ENCODE peak calls at places on chromosome 17, in eight cellular contexts. One of them, this sample, is unnamed.

GRCh38 chr17:67096609-67097008 is 52.3 kb downstream of the CACNG1 start:
- DNase-seq in GM23338: no peak
- DNase-seq in PC-9: no peak
- DNase-seq in mammary epithelial cell: no peak
- DNase-seq in HepG2: no peak
- DNase-seq in HCT116: no peak
- DNase-seq in K562: no peak
- DNase-seq in fibroblast of lung: no peak
- DNase-seq in this sample: no peak

GRCh38 chr17:77127735-77128361 is 12.9 kb upstream of the SEC14L1 start:
- DNase-seq in GM23338: no peak
- DNase-seq in PC-9: no peak
- DNase-seq in mammary epithelial cell: peak; percentile 81
- DNase-seq in HepG2: no peak
- DNase-seq in HCT116: no peak
- DNase-seq in K562: no peak
- DNase-seq in fibroblast of lung: peak; percentile 57
- DNase-seq in this sample: no peak

GRCh38 chr17:57570740-57571344 is 174.3 kb downstream of the CCDC182 start:
- DNase-seq in GM23338: peak; percentile 27
- DNase-seq in PC-9: no peak
- DNase-seq in mammary epithelial cell: no peak
- DNase-seq in HepG2: no peak
- DNase-seq in HCT116: no peak
- DNase-seq in K562: no peak
- DNase-seq in fibroblast of lung: peak; percentile 25
- DNase-seq in this sample: no peak

GRCh38 chr17:17935321-17936271 is 36.6 kb downstream of the TOM1L2 start:
- DNase-seq in GM23338: no peak
- DNase-seq in PC-9: peak; percentile 93
- DNase-seq in mammary epithelial cell: peak; percentile 68
- DNase-seq in HepG2: peak; percentile 57
- DNase-seq in HCT116: no peak
- DNase-seq in K562: no peak
- DNase-seq in fibroblast of lung: peak; percentile 93
- DNase-seq in this sample: no peak

GRCh38 chr17:75244133-75244866 is 17.1 kb downstream of the GGA3 start:
- DNase-seq in GM23338: no peak
- DNase-seq in PC-9: no peak
- DNase-seq in mammary epithelial cell: no peak
- DNase-seq in HepG2: no peak
- DNase-seq in HCT116: no peak
- DNase-seq in K562: no peak
- DNase-seq in fibroblast of lung: no peak
- DNase-seq in this sample: no peak

GRCh38 chr17:76866774-76867577 is 1.2 kb upstream of the MGAT5B start:
- DNase-seq in GM23338: no peak
- DNase-seq in PC-9: no peak
- DNase-seq in mammary epithelial cell: peak; percentile 49
- DNase-seq in HepG2: no peak
- DNase-seq in HCT116: no peak
- DNase-seq in K562: no peak
- DNase-seq in fibroblast of lung: peak; percentile 75
- DNase-seq in this sample: no peak

GRCh38 chr17:77215281-77215680 is 74.5 kb downstream of the SEC14L1 start:
- DNase-seq in GM23338: no peak
- DNase-seq in PC-9: no peak
- DNase-seq in mammary epithelial cell: no peak
- DNase-seq in HepG2: no peak
- DNase-seq in HCT116: no peak
- DNase-seq in K562: no peak
- DNase-seq in fibroblast of lung: no peak
- DNase-seq in this sample: no peak

GRCh38 chr17:48470388-48471034 is 40.5 kb upstream of the SKAP1 start:
- DNase-seq in GM23338: peak; percentile 55
- DNase-seq in PC-9: no peak
- DNase-seq in mammary epithelial cell: peak; percentile 48
- DNase-seq in HepG2: no peak
- DNase-seq in HCT116: peak; percentile 64
- DNase-seq in K562: no peak
- DNase-seq in fibroblast of lung: peak; percentile 67
- DNase-seq in this sample: peak; percentile 68

GRCh38 chr17:20994779-20995149 is 48.0 kb downstream of the USP22 start:
- DNase-seq in GM23338: no peak
- DNase-seq in PC-9: no peak
- DNase-seq in mammary epithelial cell: no peak
- DNase-seq in HepG2: no peak
- DNase-seq in HCT116: no peak
- DNase-seq in K562: no peak
- DNase-seq in fibroblast of lung: no peak
- DNase-seq in this sample: no peak

DNA sequence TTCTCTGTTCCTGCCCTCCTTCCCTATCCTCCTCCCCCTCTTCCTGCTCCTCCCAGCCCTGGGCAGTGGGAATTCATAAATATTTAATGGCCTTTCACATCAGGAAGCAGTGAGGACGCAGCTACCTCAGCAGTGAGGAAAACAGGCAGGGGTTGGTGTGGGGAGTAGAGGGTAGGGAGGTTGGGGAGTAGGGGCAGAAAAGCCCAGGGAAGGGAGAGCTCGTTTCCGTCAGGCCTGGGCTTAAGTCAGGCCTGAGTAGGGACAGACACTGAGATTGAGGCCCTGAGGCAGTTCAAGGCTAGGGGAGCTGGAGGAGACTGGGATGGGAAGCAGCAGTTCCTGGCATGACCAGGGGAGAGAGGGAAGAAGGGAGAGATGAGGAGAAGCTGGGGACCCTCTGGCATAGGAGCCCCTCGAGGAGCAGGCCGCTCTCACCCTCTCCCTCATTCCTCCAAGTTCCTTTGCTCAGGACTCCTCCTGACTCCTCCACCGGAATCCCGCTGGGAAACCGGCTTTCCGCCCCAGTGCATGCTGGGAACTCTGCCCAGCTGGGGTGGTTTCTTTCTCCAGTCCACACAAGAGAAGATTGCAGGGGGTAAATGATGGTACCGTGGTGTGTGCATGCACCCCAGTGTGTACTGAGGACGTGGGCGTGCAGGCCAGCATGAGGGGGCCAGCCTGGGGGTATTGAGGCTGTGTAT is 6.2 kb downstream of the SAMD14 start:
- DNase-seq in GM23338: peak; percentile 52
- DNase-seq in PC-9: no peak
- DNase-seq in mammary epithelial cell: no peak
- DNase-seq in HepG2: no peak
- DNase-seq in HCT116: no peak
- DNase-seq in K562: no peak
- DNase-seq in fibroblast of lung: peak; percentile 41
- DNase-seq in this sample: peak; percentile 93
- H3K4me3 ChIP-seq in GM23338: no peak overlapping the region
- H3K4me3 ChIP-seq in PC-9: no peak overlapping the region
- H3K4me3 ChIP-seq in mammary epithelial cell: no peak overlapping the region
- H3K4me3 ChIP-seq in HepG2: peak overlapping the region; percentile 9
- H3K4me3 ChIP-seq in HCT116: peak overlapping the region; percentile 49
- H3K4me3 ChIP-seq in K562: no peak overlapping the region
- H3K4me3 ChIP-seq in fibroblast of lung: peak overlapping the region; percentile 10
- H3K4me3 ChIP-seq in this sample: peak overlapping the region; percentile 24

DNA sequence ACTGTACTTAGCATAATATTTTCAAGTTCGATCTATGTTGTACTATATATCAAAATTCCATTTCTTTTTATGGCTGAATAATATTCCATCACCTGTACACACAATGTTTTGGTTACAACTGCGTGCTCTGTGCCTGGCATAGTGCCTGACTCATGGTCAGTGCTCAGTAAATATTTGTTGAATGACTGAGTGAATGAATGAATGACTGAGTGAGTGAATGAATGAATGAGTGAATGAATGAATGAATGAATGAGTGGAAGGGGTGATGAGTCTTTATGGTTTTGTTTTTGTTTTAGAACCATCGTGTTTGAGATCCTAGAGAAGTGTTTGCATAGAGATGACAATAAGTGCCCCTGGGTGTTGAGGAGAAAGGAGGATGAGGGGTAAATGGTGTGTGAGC is 155.3 kb downstream of the MRM1 start:
- DNase-seq in GM23338: no peak
- DNase-seq in PC-9: no peak
- DNase-seq in mammary epithelial cell: no peak
- DNase-seq in HepG2: no peak
- DNase-seq in HCT116: no peak
- DNase-seq in K562: no peak
- DNase-seq in fibroblast of lung: no peak
- DNase-seq in this sample: no peak
- TF ChIP-seq EZH2 in GM23338: no peak
- TF ChIP-seq EZH2 in PC-9: no peak
- TF ChIP-seq EZH2 in mammary epithelial cell: no peak
- TF ChIP-seq EZH2 in HepG2: no peak
- TF ChIP-seq EZH2 in HCT116: no peak
- TF ChIP-seq EZH2 in K562: no peak
- TF ChIP-seq EZH2 in fibroblast of lung: no peak
- TF ChIP-seq EZH2 in this sample: no peak

GRCh38 chr17:82117139-82118090 is 19.4 kb upstream of the FASN start:
- DNase-seq in GM23338: no peak
- DNase-seq in PC-9: no peak
- DNase-seq in mammary epithelial cell: no peak
- DNase-seq in HepG2: peak; percentile 60
- DNase-seq in HCT116: no peak
- DNase-seq in K562: no peak
- DNase-seq in fibroblast of lung: no peak
- DNase-seq in this sample: no peak
- H3K27ac ChIP-seq in GM23338: no peak overlapping the region
- H3K27ac ChIP-seq in PC-9: no peak overlapping the region
- H3K27ac ChIP-seq in mammary epithelial cell: no peak overlapping the region
- H3K27ac ChIP-seq in HepG2: peak overlapping the region; percentile 66
- H3K27ac ChIP-seq in HCT116: no peak overlapping the region
- H3K27ac ChIP-seq in K562: peak overlapping the region; percentile 16
- H3K27ac ChIP-seq in fibroblast of lung: no peak overlapping the region
- H3K27ac ChIP-seq in this sample: no peak overlapping the region

GRCh38 chr17:2710075-2710803 is 1.3 kb downstream of the CLUH start:
- DNase-seq in GM23338: no peak
- DNase-seq in PC-9: peak; percentile 34
- DNase-seq in mammary epithelial cell: no peak
- DNase-seq in HepG2: no peak
- DNase-seq in HCT116: no peak
- DNase-seq in K562: no peak
- DNase-seq in fibroblast of lung: no peak
- DNase-seq in this sample: no peak
- H3K4me3 ChIP-seq in GM23338: peak overlapping the region; percentile 74
- H3K4me3 ChIP-seq in PC-9: peak overlapping the region; percentile 82
- H3K4me3 ChIP-seq in mammary epithelial cell: peak overlapping the region; percentile 65
- H3K4me3 ChIP-seq in HepG2: peak overlapping the region; percentile 82
- H3K4me3 ChIP-seq in HCT116: peak overlapping the region; percentile 100
- H3K4me3 ChIP-seq in K562: peak overlapping the region; percentile 70
- H3K4me3 ChIP-seq in fibroblast of lung: peak overlapping the region; percentile 75
- H3K4me3 ChIP-seq in this sample: peak overlapping the region; percentile 88

DNA sequence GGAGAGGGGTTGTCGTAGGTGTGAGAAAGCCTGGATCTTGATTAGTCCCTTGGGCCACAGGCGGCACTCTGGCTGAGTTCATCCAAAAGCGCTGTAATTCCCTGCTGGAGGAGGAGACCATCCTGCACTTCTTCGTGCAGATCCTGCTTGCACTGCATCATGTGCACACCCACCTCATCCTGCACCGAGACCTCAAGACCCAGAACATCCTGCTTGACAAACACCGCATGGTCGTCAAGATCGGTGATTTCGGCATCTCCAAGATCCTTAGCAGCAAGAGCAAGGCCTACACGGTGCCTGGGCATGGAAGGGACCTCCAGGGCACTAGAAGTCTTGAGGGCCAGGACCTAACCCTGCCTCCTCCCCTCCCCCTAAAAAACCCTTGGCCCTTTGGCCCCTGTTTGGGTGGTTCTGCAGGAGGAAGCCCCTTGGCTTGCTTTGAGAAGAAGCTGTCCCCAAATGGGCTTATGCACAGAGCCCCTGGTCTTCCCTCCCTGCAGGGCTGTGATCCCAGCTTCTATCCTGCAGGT is 6.2 kb downstream of the NEK8 start:
- DNase-seq in GM23338: no peak
- DNase-seq in PC-9: no peak
- DNase-seq in mammary epithelial cell: no peak
- DNase-seq in HepG2: no peak
- DNase-seq in HCT116: no peak
- DNase-seq in K562: no peak
- DNase-seq in fibroblast of lung: no peak
- DNase-seq in this sample: no peak
- TF ChIP-seq EZH2 in GM23338: no peak
- TF ChIP-seq EZH2 in PC-9: no peak
- TF ChIP-seq EZH2 in mammary epithelial cell: no peak
- TF ChIP-seq EZH2 in HepG2: no peak
- TF ChIP-seq EZH2 in HCT116: no peak
- TF ChIP-seq EZH2 in K562: no peak
- TF ChIP-seq EZH2 in fibroblast of lung: no peak
- TF ChIP-seq EZH2 in this sample: no peak

GRCh38 chr17:8224891-8225812 is 14.8 kb upstream of the AURKB start:
- DNase-seq in GM23338: no peak
- DNase-seq in PC-9: no peak
- DNase-seq in mammary epithelial cell: no peak
- DNase-seq in HepG2: no peak
- DNase-seq in HCT116: no peak
- DNase-seq in K562: no peak
- DNase-seq in fibroblast of lung: no peak
- DNase-seq in this sample: no peak

GRCh38 chr17:8226536-8227237 is 16.3 kb upstream of the AURKB start:
- DNase-seq in GM23338: peak; percentile 91
- DNase-seq in PC-9: no peak
- DNase-seq in mammary epithelial cell: peak; percentile 89
- DNase-seq in HepG2: no peak
- DNase-seq in HCT116: peak; percentile 91
- DNase-seq in K562: peak; percentile 62
- DNase-seq in fibroblast of lung: peak; percentile 85
- DNase-seq in this sample: peak; percentile 96

GRCh38 chr17:8223356-8224063 is 13.1 kb upstream of the AURKB start:
- DNase-seq in GM23338: peak; percentile 82
- DNase-seq in PC-9: peak; percentile 46
- DNase-seq in mammary epithelial cell: no peak
- DNase-seq in HepG2: peak; percentile 79
- DNase-seq in HCT116: no peak
- DNase-seq in K562: peak; percentile 51
- DNase-seq in fibroblast of lung: peak; percentile 50
- DNase-seq in this sample: peak; percentile 71

GRCh38 chr17:8225813-8226535 is 15.6 kb upstream of the AURKB start:
- DNase-seq in GM23338: peak; percentile 85
- DNase-seq in PC-9: no peak
- DNase-seq in mammary epithelial cell: peak; percentile 75
- DNase-seq in HepG2: no peak
- DNase-seq in HCT116: peak; percentile 74
- DNase-seq in K562: peak; percentile 28
- DNase-seq in fibroblast of lung: peak; percentile 79
- DNase-seq in this sample: peak; percentile 94

DNA sequence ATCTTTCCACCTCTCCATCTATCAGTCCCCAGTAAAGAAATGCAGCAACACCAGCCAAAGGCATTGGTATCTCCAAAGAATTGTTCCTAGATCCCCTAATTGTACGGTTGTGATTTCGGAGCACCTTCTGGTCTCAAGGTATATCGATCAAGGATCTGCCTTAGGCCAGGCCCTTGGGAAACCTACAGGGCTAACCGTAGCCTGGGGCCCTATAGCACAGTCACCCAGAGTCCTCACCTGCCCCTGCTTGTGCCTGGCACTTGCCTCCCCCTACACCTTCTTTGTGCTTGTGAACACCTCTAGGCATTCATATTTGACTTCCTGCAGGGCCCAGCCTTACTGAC is 16.8 kb upstream of the AURKB start:
- DNase-seq in GM23338: no peak
- DNase-seq in PC-9: no peak
- DNase-seq in mammary epithelial cell: no peak
- DNase-seq in HepG2: no peak
- DNase-seq in HCT116: no peak
- DNase-seq in K562: no peak
- DNase-seq in fibroblast of lung: no peak
- DNase-seq in this sample: no peak
- H3K27ac ChIP-seq in GM23338: peak overlapping the region; percentile 29
- H3K27ac ChIP-seq in PC-9: no peak overlapping the region
- H3K27ac ChIP-seq in mammary epithelial cell: no peak overlapping the region
- H3K27ac ChIP-seq in HepG2: no peak overlapping the region
- H3K27ac ChIP-seq in HCT116: peak overlapping the region; percentile 52
- H3K27ac ChIP-seq in K562: peak overlapping the region; percentile 34
- H3K27ac ChIP-seq in fibroblast of lung: no peak overlapping the region
- H3K27ac ChIP-seq in this sample: peak overlapping the region; percentile 84

GRCh38 chr17:34958438-34958837 is 2.8 kb downstream of the CCT6B start:
- DNase-seq in GM23338: no peak
- DNase-seq in PC-9: no peak
- DNase-seq in mammary epithelial cell: no peak
- DNase-seq in HepG2: no peak
- DNase-seq in HCT116: no peak
- DNase-seq in K562: no peak
- DNase-seq in fibroblast of lung: no peak
- DNase-seq in this sample: no peak
- H3K4me3 ChIP-seq in GM23338: no peak overlapping the region
- H3K4me3 ChIP-seq in PC-9: no peak overlapping the region
- H3K4me3 ChIP-seq in mammary epithelial cell: no peak overlapping the region
- H3K4me3 ChIP-seq in HepG2: no peak overlapping the region
- H3K4me3 ChIP-seq in HCT116: no peak overlapping the region
- H3K4me3 ChIP-seq in K562: no peak overlapping the region
- H3K4me3 ChIP-seq in fibroblast of lung: no peak overlapping the region
- H3K4me3 ChIP-seq in this sample: no peak overlapping the region